ENCODE peak calls at places on chromosomes 16 and 17, in nine cellular contexts. E is dorsolateral prefrontal cortex; P is coronary artery; R is tibial artery; D is psoas muscle; X is CD8-positive, alpha-beta T cell; M is breast epithelium; I is H9; L is right lobe of liver. W is an unnamed sample.

GRCh38 chr16:11314309-11314894 is 30.9 kb upstream of the RMI2 start:
- DNase-seq in E (no peak), P (no peak), R (no peak), D (no peak), X (no peak), M (no peak), I (no peak), L (no peak), W (no peak)

GRCh38 chr16:1426734-1427451 is 4.0 kb upstream of the PERCC1 start:
- DNase-seq in E (no peak), P (no peak), R (no peak), D (no peak), X (no peak), M (no peak), I (peak), L (no peak), W (no peak)

GRCh38 chr17:34798581-34798980 is 162.7 kb downstream of the CCT6B start:
- DNase-seq in E (no peak), P (no peak), R (no peak), D (no peak), X (no peak), M (no peak), I (peak), L (no peak), W (no peak)

GRCh38 chr17:20948984-20949777 is 93.6 kb downstream of the USP22 start:
- DNase-seq in E (no peak), P (no peak), R (no peak), D (no peak), X (no peak), M (no peak), I (no peak), L (no peak), W (no peak)

GRCh38 chr17:27622160-27622559 is 8.8 kb upstream of the LGALS9 start:
- DNase-seq in E (no peak), P (no peak), R (no peak), D (no peak), X (no peak), M (no peak), I (no peak), L (no peak), W (no peak)

GRCh38 chr17:77837917-77838316 is 120.6 kb upstream of the TNRC6C start:
- DNase-seq in E (no peak), P (peak), R (peak), D (no peak), X (no peak), M (no peak), I (no peak), L (no peak), W (peak)

GRCh38 chr16:86669937-86670772 is 91.8 kb downstream of the FOXL1 start:
- DNase-seq in E (no peak), P (peak), R (no peak), D (peak), X (no peak), M (no peak), I (no peak), L (no peak), W (no peak)

GRCh38 chr16:47492036-47492427 is 30.9 kb downstream of the PHKB start:
- DNase-seq in E (no peak), P (no peak), R (no peak), D (no peak), X (no peak), M (no peak), I (no peak), L (no peak), W (no peak)

GRCh38 chr17:44356241-44356640 is 7.4 kb downstream of the FAM171A2 start:
- DNase-seq in E (no peak), P (no peak), R (no peak), D (no peak), X (no peak), M (no peak), I (no peak), L (no peak), W (no peak)

GRCh38 chr16:25679468-25680010 is 12.2 kb upstream of the HS3ST4 start:
- DNase-seq in E (no peak), P (no peak), R (no peak), D (no peak), X (no peak), M (no peak), I (no peak), L (no peak), W (no peak)

GRCh38 chr17:31115168-31115567 is 20.4 kb downstream of the NF1 start:
- DNase-seq in E (no peak), P (no peak), R (no peak), D (no peak), X (no peak), M (no peak), I (no peak), L (no peak), W (no peak)

GRCh38 chr17:59804910-59805381 is 87.8 kb downstream of the TUBD1 start:
- DNase-seq in E (no peak), P (no peak), R (no peak), D (no peak), X (no peak), M (no peak), I (no peak), L (no peak), W (no peak)

GRCh38 chr17:73325527-73325842 is 13.7 kb upstream of the CDC42EP4 start:
- DNase-seq in E (no peak), P (no peak), R (peak), D (no peak), X (no peak), M (no peak), I (no peak), L (no peak), W (no peak)

GRCh38 chr17:60740584-60740983 is 62.9 kb downstream of the BCAS3 start:
- DNase-seq in E (no peak), P (no peak), R (no peak), D (no peak), X (no peak), M (no peak), I (no peak), L (no peak), W (no peak)

GRCh38 chr16:57473906-57474305 is 11.4 kb downstream of the POLR2C start:
- DNase-seq in E (no peak), P (no peak), R (no peak), D (peak), X (no peak), M (no peak), I (no peak), L (no peak), W (no peak)

GRCh38 chr16:48426244-48427135 is 41.3 kb upstream of the SIAH1 start:
- DNase-seq in E (no peak), P (no peak), R (no peak), D (no peak), X (no peak), M (no peak), I (no peak), L (no peak), W (no peak)

GRCh38 chr17:60947100-60947499 is 269.4 kb downstream of the BCAS3 start:
- DNase-seq in E (no peak), P (no peak), R (no peak), D (no peak), X (no peak), M (no peak), I (no peak), L (no peak), W (no peak)

GRCh38 chr17:58661499-58661898 is 30.3 kb downstream of the TEX14 start:
- DNase-seq in E (no peak), P (no peak), R (no peak), D (no peak), X (no peak), M (no peak), I (no peak), L (no peak), W (no peak)
- TF ChIP-seq CTCF in E (no peak), P (no peak), R (no peak), D (no peak), X (no peak), M (no peak), I (no peak), L (no peak), W (no peak)

GRCh38 chr17:71335212-71335611 is 785.6 kb upstream of the SOX9 start:
- DNase-seq in E (no peak), P (no peak), R (no peak), D (no peak), X (no peak), M (no peak), I (no peak), L (no peak), W (no peak)

GRCh38 chr17:71330099-71330375 is 790.8 kb upstream of the SOX9 start:
- DNase-seq in E (no peak), P (no peak), R (no peak), D (no peak), X (no peak), M (no peak), I (no peak), L (no peak), W (no peak)

GRCh38 chr17:71331754-71332153 is 789.1 kb upstream of the SOX9 start:
- DNase-seq in E (no peak), P (no peak), R (no peak), D (no peak), X (no peak), M (no peak), I (no peak), L (no peak), W (no peak)

GRCh38 chr17:71337903-71338302 is 782.9 kb upstream of the SOX9 start:
- DNase-seq in E (no peak), P (no peak), R (no peak), D (no peak), X (no peak), M (no peak), I (no peak), L (no peak), W (no peak)

GRCh38 chr17:71334041-71334781 is 786.6 kb upstream of the SOX9 start:
- DNase-seq in E (no peak), P (no peak), R (no peak), D (no peak), X (no peak), M (no peak), I (no peak), L (no peak), W (no peak)
- H3K27ac ChIP-seq in E (peak), P (no peak), R (no peak), D (no peak), X (no peak), M (no peak), I (no peak), L (no peak), W (no peak)

GRCh38 chr17:67080804-67081203 is 36.5 kb downstream of the CACNG1 start:
- DNase-seq in E (no peak), P (no peak), R (no peak), D (no peak), X (no peak), M (no peak), I (no peak), L (no peak), W (no peak)

GRCh38 chr17:67085406-67085805 is 41.1 kb downstream of the CACNG1 start:
- DNase-seq in E (no peak), P (no peak), R (no peak), D (no peak), X (no peak), M (no peak), I (no peak), L (no peak), W (no peak)

GRCh38 chr17:67078292-67078691 is 33.9 kb downstream of the CACNG1 start:
- DNase-seq in E (no peak), P (no peak), R (no peak), D (no peak), X (no peak), M (no peak), I (no peak), L (no peak), W (no peak)

GRCh38 chr17:67079481-67079880 is 35.1 kb downstream of the CACNG1 start:
- DNase-seq in E (no peak), P (no peak), R (no peak), D (no peak), X (no peak), M (no peak), I (no peak), L (no peak), W (no peak)

GRCh38 chr17:67082110-67082509 is 37.8 kb downstream of the CACNG1 start:
- DNase-seq in E (no peak), P (no peak), R (no peak), D (no peak), X (no peak), M (no peak), I (no peak), L (no peak), W (no peak)
- TF ChIP-seq CTCF in E (no peak), P (no peak), R (no peak), D (no peak), X (peak), M (no peak), I (peak), L (peak), W (no peak)

GRCh38 chr17:82281502-82282238 is 8.2 kb upstream of the CSNK1D start:
- DNase-seq in E (no peak), P (no peak), R (no peak), D (peak), X (no peak), M (no peak), I (no peak), L (no peak), W (peak)
- H3K27ac ChIP-seq in E (no peak), P (no peak), R (no peak), D (no peak), X (no peak), M (peak), I (no peak), L (no peak), W (no peak)

DNA sequence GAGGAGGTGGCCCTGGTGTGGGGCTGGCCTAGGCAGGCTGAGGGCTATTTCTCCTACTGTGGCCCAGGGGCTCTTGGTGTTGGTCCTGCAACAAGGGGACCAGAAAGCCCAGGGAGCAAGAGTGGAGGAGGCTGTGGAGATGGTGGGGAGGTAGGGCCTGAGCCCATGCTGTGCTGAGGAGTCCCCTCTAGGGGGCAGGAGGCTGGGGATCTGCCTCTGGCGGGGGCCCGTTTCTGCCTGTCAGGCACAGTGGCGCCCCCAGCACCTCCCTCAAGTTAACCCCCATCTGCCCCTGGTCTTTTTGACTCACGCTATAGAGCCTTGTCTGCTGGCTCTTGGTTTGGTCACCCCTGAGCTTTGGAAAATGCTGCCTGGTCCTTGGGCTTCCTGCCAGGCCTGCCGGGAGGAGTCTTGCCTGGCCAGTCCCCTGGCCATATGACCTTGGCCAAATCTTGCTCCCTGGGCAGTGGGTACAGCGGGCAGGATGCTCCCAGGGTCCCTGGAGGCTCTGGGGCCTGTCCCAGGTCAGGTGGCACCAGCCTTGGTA is 5.9 kb downstream of the BAIAP2 start:
- DNase-seq in E (no peak), P (no peak), R (no peak), D (no peak), X (no peak), M (no peak), I (peak), L (no peak), W (no peak)
- TF ChIP-seq CTCF in E (peak), P (no peak), R (no peak), D (peak), X (no peak), M (no peak), I (peak), L (no peak), W (peak)

GRCh38 chr17:3666516-3666915 is 1.9 kb downstream of the TAX1BP3 start:
- DNase-seq in E (no peak), P (no peak), R (no peak), D (no peak), X (no peak), M (no peak), I (peak), L (peak), W (no peak)
- H3K27ac ChIP-seq in E (peak), P (no peak), R (peak), D (peak), X (no peak), M (no peak), I (no peak), L (no peak), W (no peak)

DNA sequence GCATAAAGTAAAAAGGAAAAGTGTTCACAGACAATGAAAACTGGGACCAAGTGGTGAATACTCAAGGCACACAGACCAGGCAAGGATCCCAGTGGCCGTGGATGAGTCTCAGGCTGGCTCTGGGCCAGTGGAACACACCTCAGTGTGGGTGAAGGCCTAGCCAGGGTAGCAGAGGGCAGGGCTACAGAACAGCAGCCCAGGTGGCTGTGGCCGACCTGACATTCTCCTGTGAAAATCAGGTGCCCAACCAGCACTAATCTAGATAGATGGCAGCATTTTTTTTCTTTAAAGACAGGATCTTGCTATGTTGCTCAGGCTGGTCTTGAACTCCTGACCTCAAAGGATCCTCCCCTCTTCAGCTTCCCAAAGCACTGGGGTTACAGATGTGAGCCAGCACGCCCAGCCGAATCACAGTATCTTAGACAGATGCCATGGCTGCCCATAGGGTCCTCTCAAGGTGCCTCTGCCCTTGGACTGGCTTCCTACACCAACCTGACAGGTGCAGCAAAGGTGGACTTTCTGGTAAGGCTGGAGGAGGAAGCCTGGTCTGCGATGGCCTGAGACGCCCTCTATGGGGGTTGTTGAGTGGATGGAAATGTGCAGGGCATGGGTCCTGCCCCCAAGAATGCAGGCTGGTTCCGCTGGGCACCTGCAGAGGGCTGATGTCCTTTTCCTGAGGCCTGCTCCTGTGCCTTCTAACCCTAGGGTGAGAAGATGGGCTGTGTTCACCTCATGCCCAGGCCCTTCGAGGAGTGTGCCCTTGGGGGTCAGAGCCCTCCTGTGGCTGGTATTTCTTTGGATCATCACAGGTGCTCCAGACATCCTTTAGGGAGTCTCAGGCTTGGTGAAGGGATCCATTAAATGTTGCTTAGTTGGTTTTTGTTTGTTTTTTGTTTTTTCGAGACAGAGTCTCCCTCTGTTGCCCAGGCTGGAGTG is 3.8 kb upstream of the P4HB start:
- DNase-seq in E (no peak), P (no peak), R (no peak), D (no peak), X (no peak), M (no peak), I (peak), L (no peak), W (no peak)
- TF ChIP-seq CTCF in E (no peak), P (no peak), R (no peak), D (no peak), X (no peak), M (no peak), I (peak), L (no peak), W (no peak)

GRCh38 chr17:7549401-7550055 is 670 bp downstream of the TNFSF12 start:
- DNase-seq in E (no peak), P (no peak), R (no peak), D (no peak), X (no peak), M (no peak), I (no peak), L (no peak), W (no peak)
- H3K27ac ChIP-seq in E (peak), P (peak), R (peak), D (peak), X (peak), M (peak), I (no peak), L (peak), W (peak)